ENCODE peak calls at places on chromosome 21, in five cellular contexts. P, B, X, N and F are unnamed samples. For H3K9me3, the result is how much of the 10 kb centered on the place peaks cover.

GRCh38 chr21:36104306-36105300 is 30.3 kb upstream of the CBR3 start:
- DNase-seq in P (peak), B (no peak), X (peak), N (peak), F (peak)

GRCh38 chr21:41369105-41369914 is 7.5 kb downstream of the MX2 start:
- DNase-seq in P (peak), B (no peak), X (no peak), N (no peak), F (no peak)

GRCh38 chr21:15964181-15964855 is 234.5 kb downstream of the USP25 start:
- DNase-seq in P (no peak), B (no peak), X (no peak), N (no peak), F (no peak)

GRCh38 chr21:45595574-45596295 is 47.8 kb upstream of the PCBP3 start:
- DNase-seq in P (peak), B (no peak), X (no peak), N (no peak), F (no peak)

GRCh38 chr21:43025636-43026180 is 49.9 kb downstream of the CBS start:
- DNase-seq in P (no peak), B (no peak), X (peak), N (no peak), F (peak)

GRCh38 chr21:33561373-33561772 is 18.5 kb downstream of the SON start:
- DNase-seq in P (no peak), B (no peak), X (no peak), N (no peak), F (no peak)

GRCh38 chr21:33871171-33871570 is 44.4 kb downstream of the ATP5PO start:
- DNase-seq in P (no peak), B (no peak), X (peak), N (no peak), F (peak)

GRCh38 chr21:40717008-40717407 is 129.9 kb downstream of the DSCAM start:
- DNase-seq in P (no peak), B (no peak), X (no peak), N (no peak), F (no peak)

GRCh38 chr21:29477941-29478340 is 179.2 kb downstream of the BACH1 start:
- DNase-seq in P (no peak), B (no peak), X (peak), N (no peak), F (peak)

GRCh38 chr21:16742116-16742515 is 770.7 kb upstream of the CXADR start:
- DNase-seq in P (no peak), B (peak), X (no peak), N (no peak), F (no peak)

GRCh38 chr21:16264314-16264713 is 534.5 kb downstream of the USP25 start:
- DNase-seq in P (no peak), B (no peak), X (no peak), N (no peak), F (no peak)

GRCh38 chr21:46667735-46668380 is 32.4 kb downstream of the PRMT2 start:
- DNase-seq in P (peak), B (no peak), X (peak), N (no peak), F (peak)

GRCh38 chr21:32335601-32336575 is 37.2 kb downstream of the MRAP start:
- DNase-seq in P (no peak), B (no peak), X (peak), N (no peak), F (no peak)

GRCh38 chr21:29149771-29150425 is 19.5 kb downstream of the MAP3K7CL start:
- DNase-seq in P (no peak), B (no peak), X (peak), N (no peak), F (peak)

GRCh38 chr21:39852021-39852721 is 15.1 kb upstream of the PCP4 start:
- DNase-seq in P (no peak), B (no peak), X (no peak), N (no peak), F (no peak)

GRCh38 chr21:37118187-37118826 is 45.3 kb downstream of the TTC3 start:
- DNase-seq in P (no peak), B (no peak), X (no peak), N (no peak), F (no peak)

GRCh38 chr21:16534408-16535099 is 804.8 kb downstream of the USP25 start:
- DNase-seq in P (peak), B (peak), X (peak), N (peak), F (peak)

GRCh38 chr21:39175154-39175553 is 8.1 kb downstream of the PSMG1 start:
- DNase-seq in P (no peak), B (no peak), X (peak), N (no peak), F (no peak)

GRCh38 chr21:23664193-23664694 is 1943.0 kb downstream of the MRPL39 start:
- DNase-seq in P (no peak), B (no peak), X (no peak), N (no peak), F (no peak)

GRCh38 chr21:46515109-46515508 is 56.4 kb downstream of the DIP2A start:
- DNase-seq in P (no peak), B (peak), X (peak), N (no peak), F (no peak)

GRCh38 chr21:41726970-41727783 is 39.7 kb downstream of the RIPK4 start:
- DNase-seq in P (peak), B (no peak), X (peak), N (peak), F (peak)

GRCh38 chr21:16634522-16634914 is 878.3 kb upstream of the CXADR start:
- DNase-seq in P (no peak), B (no peak), X (no peak), N (no peak), F (no peak)

GRCh38 chr21:15406791-15407190 is 323.0 kb upstream of the USP25 start:
- DNase-seq in P (no peak), B (peak), X (no peak), N (no peak), F (no peak)

GRCh38 chr21:44420416-44421205 is 34.7 kb upstream of the LRRC3 start:
- DNase-seq in P (peak), B (peak), X (no peak), N (no peak), F (peak)

GRCh38 chr21:44419679-44420078 is 35.6 kb upstream of the LRRC3 start:
- DNase-seq in P (peak), B (peak), X (no peak), N (no peak), F (peak)

GRCh38 chr21:44423312-44423821 is 31.9 kb upstream of the LRRC3 start:
- DNase-seq in P (peak), B (peak), X (no peak), N (no peak), F (no peak)

GRCh38 chr21:44423941-44424607 is 31.2 kb upstream of the LRRC3 start:
- DNase-seq in P (peak), B (peak), X (no peak), N (peak), F (peak)

DNA sequence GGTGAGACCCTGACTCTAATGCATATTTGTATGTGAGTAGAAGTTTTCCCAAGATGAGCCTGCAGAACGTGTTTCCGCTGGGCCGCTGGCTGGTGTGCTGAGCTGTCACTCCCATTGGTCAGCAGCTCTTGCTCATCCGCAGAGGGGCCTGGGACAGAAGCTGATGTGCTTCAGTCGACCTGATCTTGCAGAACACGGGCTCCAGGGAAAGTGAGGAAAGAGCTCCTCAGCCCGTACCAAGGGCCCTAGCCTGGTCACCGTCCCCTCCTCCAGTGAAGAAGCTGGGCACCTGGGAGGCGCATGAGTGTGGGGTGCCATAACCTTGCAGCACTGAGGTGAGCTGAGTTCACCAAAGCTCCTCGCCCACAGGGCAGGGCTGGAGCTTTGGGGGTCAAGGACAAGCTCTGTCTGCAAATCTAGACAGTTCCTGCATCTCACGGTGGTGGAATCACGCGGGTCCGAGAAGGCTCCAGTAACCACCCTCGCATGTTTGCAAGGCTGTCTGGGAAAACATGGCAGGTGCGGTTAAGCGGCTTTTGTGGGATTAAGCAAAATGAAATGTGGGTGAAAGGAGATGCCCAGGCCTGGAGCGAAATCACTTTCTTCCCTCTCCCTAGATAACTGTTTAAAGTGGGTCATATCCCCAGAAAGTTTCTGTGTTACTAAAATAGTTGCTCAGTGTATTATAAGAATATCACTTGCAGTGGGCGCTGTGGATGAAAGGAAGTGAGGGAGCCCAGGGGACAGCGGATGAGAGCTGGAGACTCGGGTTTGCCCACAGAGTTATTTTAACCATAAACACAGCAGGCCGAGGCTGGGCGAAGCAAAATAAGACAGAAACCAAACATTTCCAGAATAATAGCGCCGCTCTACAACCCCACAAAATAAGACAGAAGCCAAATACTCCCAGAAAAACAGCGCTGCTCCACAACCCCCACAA is 33.1 kb upstream of the LRRC3 start:
- DNase-seq in P (peak), B (peak), X (no peak), N (no peak), F (no peak)
- H3K9me3 ChIP-seq in P (under half), B (under half), X (under half), N (under half), F (under half)

GRCh38 chr21:8989261-8989882 is 1532.0 kb upstream of the TPTE start:
- DNase-seq in P (no peak), B (no peak), X (no peak), N (no peak), F (no peak)
- H3K9me3 ChIP-seq in P (under half), B (under half), X (under half), N (under half), F (under half)

GRCh38 chr21:8990326-8991087 is 1530.9 kb upstream of the TPTE start:
- DNase-seq in P (peak), B (no peak), X (no peak), N (no peak), F (no peak)
- H3K9me3 ChIP-seq in P (under half), B (under half), X (under half), N (under half), F (under half)

GRCh38 chr21:26534517-26534916 is 38.6 kb downstream of the CYYR1 start:
- DNase-seq in P (no peak), B (no peak), X (no peak), N (no peak), F (no peak)

GRCh38 chr21:26529556-26529955 is 43.5 kb downstream of the CYYR1 start:
- DNase-seq in P (no peak), B (no peak), X (no peak), N (no peak), F (no peak)

GRCh38 chr21:26528882-26529281 is 44.2 kb downstream of the CYYR1 start:
- DNase-seq in P (no peak), B (no peak), X (no peak), N (no peak), F (no peak)

DNA sequence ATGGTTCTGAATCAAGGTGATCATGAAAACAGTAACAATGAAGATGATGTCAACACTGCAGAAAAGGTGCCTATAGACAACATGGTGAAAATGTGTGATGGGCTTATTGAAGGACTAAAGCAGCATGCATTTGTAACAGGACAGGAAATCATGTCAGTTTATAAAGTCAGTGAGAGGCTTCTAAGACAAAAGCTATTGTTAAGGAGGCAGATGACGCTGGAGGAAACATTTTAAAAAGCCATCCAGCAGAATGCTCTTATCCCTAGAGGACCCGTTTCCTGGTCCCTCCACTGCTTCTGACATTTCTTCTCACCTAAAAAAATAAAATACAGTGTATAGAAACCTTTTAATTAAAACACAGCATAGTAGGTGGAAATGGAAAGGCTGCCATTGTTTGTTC is 40.9 kb downstream of the CYYR1 start:
- DNase-seq in P (no peak), B (no peak), X (no peak), N (no peak), F (no peak)
- H3K9me3 ChIP-seq in P (under half), B (under half), X (under half), N (under half), F (under half)

GRCh38 chr21:7957713-7958064 is 2563.7 kb upstream of the TPTE start:
- DNase-seq in P (no peak), B (no peak), X (no peak), N (no peak), F (no peak)

GRCh38 chr21:7951854-7952519 is 2569.4 kb upstream of the TPTE start:
- DNase-seq in P (no peak), B (no peak), X (no peak), N (no peak), F (no peak)

GRCh38 chr21:7947422-7947821 is 2574.0 kb upstream of the TPTE start:
- DNase-seq in P (no peak), B (no peak), X (no peak), N (no peak), F (no peak)

GRCh38 chr21:7952648-7953047 is 2568.7 kb upstream of the TPTE start:
- DNase-seq in P (no peak), B (no peak), X (no peak), N (no peak), F (no peak)

GRCh38 chr21:7953058-7953457 is 2568.3 kb upstream of the TPTE start:
- DNase-seq in P (no peak), B (no peak), X (no peak), N (no peak), F (no peak)
- H3K9me3 ChIP-seq in P (under half), B (under half), X (half or more), N (half or more), F (under half)

GRCh38 chr21:9739240-9739639 is 782.1 kb upstream of the TPTE start:
- DNase-seq in P (no peak), B (no peak), X (no peak), N (no peak), F (no peak)
- H3K9me3 ChIP-seq in P (under half), B (under half), X (under half), N (under half), F (under half)

DNA sequence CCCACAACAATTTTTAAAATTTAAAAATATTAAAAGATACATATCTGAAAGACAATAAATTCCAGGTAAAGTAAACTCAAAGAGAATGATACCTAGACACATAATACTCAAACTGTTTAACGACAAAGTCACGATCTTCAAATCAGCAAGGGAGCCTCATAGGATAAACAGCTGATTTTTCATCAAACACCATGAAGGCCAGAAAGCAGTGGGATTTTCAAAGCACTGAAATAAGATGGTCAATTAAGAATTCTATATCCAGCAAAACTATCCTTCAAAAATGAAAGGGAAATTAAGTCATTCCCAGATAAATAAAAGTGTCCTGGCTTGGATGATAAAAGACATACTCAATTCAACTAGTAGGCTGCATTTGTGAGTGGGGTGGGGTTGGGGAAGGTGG is 100.5 kb downstream of the TIAM1 start:
- DNase-seq in P (no peak), B (no peak), X (no peak), N (no peak), F (no peak)
- H3K9me3 ChIP-seq in P (under half), B (under half), X (under half), N (under half), F (under half)